ENCODE peak calls at places on chromosome 13, in five cellular contexts. E is GM10248, X is iris pigment epithelial cell, F is NCI-H460, R is AG04450. P is an unnamed sample.

GRCh38 chr13:99802416-99802815 is 169.2 kb downstream of the ZIC5 start:
- DNase-seq in E (no peak), X (no peak), F (no peak), R (no peak), P (no peak)

GRCh38 chr13:99018418-99019180 is 40.7 kb upstream of the DOCK9 start:
- DNase-seq in E (no peak), X (peak; percentile 82), F (no peak), R (no peak), P (no peak)

GRCh38 chr13:41597348-41598041 is 140.1 kb downstream of the RGCC start:
- DNase-seq in E (no peak), X (peak; percentile 75), F (no peak), R (no peak), P (no peak)

GRCh38 chr13:70613295-70613694 is 505.0 kb upstream of the KLHL1 start:
- DNase-seq in E (no peak), X (peak; percentile 12), F (no peak), R (no peak), P (no peak)

GRCh38 chr13:95355491-95355890 is 54.2 kb upstream of the ABCC4 start:
- DNase-seq in E (no peak), X (peak; percentile 83), F (no peak), R (peak; percentile 20), P (no peak)

GRCh38 chr13:65582160-65582559 is 1648.0 kb downstream of the PCDH9 start:
- DNase-seq in E (no peak), X (no peak), F (no peak), R (no peak), P (no peak)

GRCh38 chr13:27131906-27132305 is 39.7 kb downstream of the USP12 start:
- DNase-seq in E (no peak), X (no peak), F (no peak), R (no peak), P (no peak)

GRCh38 chr13:37109080-37109678 is 3.7 kb upstream of the CSNK1A1L start:
- DNase-seq in E (no peak), X (peak; percentile 59), F (peak; percentile 19), R (peak; percentile 10), P (no peak)

GRCh38 chr13:79435549-79435948 is 29.5 kb upstream of the RBM26 start:
- DNase-seq in E (no peak), X (peak; percentile 68), F (no peak), R (no peak), P (no peak)

GRCh38 chr13:29918845-29919244 is 68.4 kb upstream of the UBL3 start:
- DNase-seq in E (no peak), X (peak; percentile 92), F (no peak), R (no peak), P (no peak)

GRCh38 chr13:74406439-74406838 is 272.2 kb upstream of the KLF12 start:
- DNase-seq in E (no peak), X (no peak), F (no peak), R (no peak), P (no peak)

GRCh38 chr13:39397866-39398265 is 205.1 kb downstream of the LHFPL6 start:
- DNase-seq in E (no peak), X (no peak), F (no peak), R (no peak), P (no peak)

GRCh38 chr13:101111894-101112293 is 304.4 kb downstream of the NALCN start:
- DNase-seq in E (no peak), X (peak; percentile 2), F (no peak), R (no peak), P (no peak)

GRCh38 chr13:97114696-97115095 is 107.4 kb upstream of the MBNL2 start:
- DNase-seq in E (no peak), X (no peak), F (no peak), R (no peak), P (no peak)

GRCh38 chr13:80030491-80030890 is 310.4 kb downstream of the SPRY2 start:
- DNase-seq in E (no peak), X (no peak), F (peak; percentile 44), R (no peak), P (no peak)

GRCh38 chr13:106753241-106753640 is 185.3 kb upstream of the ARGLU1 start:
- DNase-seq in E (no peak), X (no peak), F (no peak), R (no peak), P (no peak)

GRCh38 chr13:23751195-23751594 is 138.0 kb downstream of the MIPEP start:
- DNase-seq in E (peak; percentile 31), X (peak; percentile 65), F (no peak), R (no peak), P (no peak)

GRCh38 chr13:49997935-49998334 is 1.1 kb downstream of the TRIM13 start:
- DNase-seq in E (no peak), X (no peak), F (no peak), R (no peak), P (no peak)

GRCh38 chr13:37618554-37618953 is 20.0 kb upstream of the POSTN start:
- DNase-seq in E (no peak), X (peak; percentile 90), F (no peak), R (no peak), P (no peak)

GRCh38 chr13:40161931-40162330 is 504.5 kb downstream of the FOXO1 start:
- DNase-seq in E (no peak), X (no peak), F (no peak), R (no peak), P (no peak)

GRCh38 chr13:108176685-108177274 is 38.6 kb downstream of the LIG4 start:
- DNase-seq in E (peak; percentile 41), X (peak; percentile 45), F (peak; percentile 18), R (no peak), P (peak; percentile 28)

GRCh38 chr13:44210525-44210924 is 163.1 kb upstream of the SERP2 start:
- DNase-seq in E (no peak), X (no peak), F (no peak), R (no peak), P (no peak)

P was measured in activated T-helper 9 cell treated with anti-CD3 and anti-CD28 coated beads, Interleukin-2, amount 50 U/mL, for 16 hours.